ENCODE peak calls at places on chromosomes 3 and 15, in four cellular contexts. O, I, T and V are unnamed samples.

GRCh38 chr3:186454881-186455703 is 89.1 kb downstream of the CRYGS start:
- DNase-seq in O (no peak), I (no peak), T (no peak), V (no peak)

GRCh38 chr3:195246608-195247007 is 24.4 kb downstream of the XXYLT1 start:
- DNase-seq in O (no peak), I (no peak), T (no peak), V (no peak)

GRCh38 chr3:106611841-106612240 is 743.0 kb upstream of the CBLB start:
- DNase-seq in O (no peak), I (no peak), T (no peak), V (no peak)

GRCh38 chr15:40342421-40343313 is 1.9 kb upstream of the CCDC9B start:
- DNase-seq in O (peak), I (no peak), T (no peak), V (no peak)

GRCh38 chr3:38581774-38582173 is 67.7 kb downstream of the SCN5A start:
- DNase-seq in O (no peak), I (no peak), T (no peak), V (no peak)

GRCh38 chr3:77081240-77081661 is 41.4 kb downstream of the ROBO2 start:
- DNase-seq in O (peak), I (no peak), T (no peak), V (peak)

GRCh38 chr3:195226900-195227447 is 44.0 kb downstream of the XXYLT1 start:
- DNase-seq in O (peak), I (no peak), T (no peak), V (no peak)

GRCh38 chr3:151969026-151969658 is 95.7 kb downstream of the SUCNR1 start:
- DNase-seq in O (no peak), I (no peak), T (no peak), V (no peak)

GRCh38 chr3:125039041-125039896 is 16.5 kb downstream of the HEG1 start:
- DNase-seq in O (no peak), I (peak), T (no peak), V (no peak)

GRCh38 chr3:5774337-5774736 is 586.8 kb downstream of the EDEM1 start:
- DNase-seq in O (no peak), I (no peak), T (no peak), V (no peak)

GRCh38 chr3:151183253-151183652 is 19.8 kb downstream of the GPR171 start:
- DNase-seq in O (no peak), I (no peak), T (no peak), V (no peak)

GRCh38 chr15:22980189-22981136 is at the start of gene CYFIP1:
- DNase-seq in O (peak), I (peak), T (no peak), V (peak)

GRCh38 chr3:4306860-4307259 is 3.7 kb downstream of the SETMAR start:
- DNase-seq in O (no peak), I (no peak), T (no peak), V (peak)

GRCh38 chr15:51861557-51862350 is 32.3 kb downstream of the TMOD3 start:
- DNase-seq in O (no peak), I (no peak), T (no peak), V (no peak)

GRCh38 chr15:101179341-101180153 is 72.3 kb downstream of the CHSY1 start:
- DNase-seq in O (peak), I (no peak), T (peak), V (peak)

GRCh38 chr3:188244395-188244861 is 90.5 kb downstream of the LPP start:
- DNase-seq in O (peak), I (no peak), T (peak), V (no peak)

GRCh38 chr3:117399311-117400068 is 689.9 kb downstream of the TUSC7 start:
- DNase-seq in O (no peak), I (peak), T (no peak), V (peak)

GRCh38 chr15:100049936-100050876 is 291.6 kb downstream of the ADAMTS17 start:
- DNase-seq in O (no peak), I (no peak), T (no peak), V (no peak)

GRCh38 chr3:120432105-120432860 is 18.5 kb downstream of the FSTL1 start:
- DNase-seq in O (no peak), I (peak), T (peak), V (peak)

GRCh38 chr3:141407043-141407442 is 38.7 kb downstream of the ZBTB38 start:
- DNase-seq in O (peak), I (no peak), T (peak), V (peak)

GRCh38 chr15:65993762-65994161 is 124.5 kb downstream of the RAB11A start:
- DNase-seq in O (no peak), I (no peak), T (no peak), V (no peak)

GRCh38 chr15:99925661-99926461 is 192.6 kb upstream of the LYSMD4 start:
- DNase-seq in O (no peak), I (peak), T (no peak), V (no peak)

GRCh38 chr3:40511031-40511718 is 5.3 kb downstream of the ZNF620 start:
- DNase-seq in O (no peak), I (no peak), T (no peak), V (no peak)

GRCh38 chr15:58396181-58396580 is 35.6 kb upstream of the LIPC start:
- DNase-seq in O (peak), I (no peak), T (peak), V (peak)

GRCh38 chr3:32440481-32441350 is 49.1 kb downstream of the CMTM7 start:
- DNase-seq in O (no peak), I (no peak), T (no peak), V (no peak)